ENCODE peak calls at places on chromosomes 1 and 21, in eight cellular contexts. F is heart left ventricle, B is ovary, Z is upper lobe of left lung, C is tibial nerve, X is prostate gland, D is right lobe of liver, E is sigmoid colon. Y is an unnamed sample.
A peak's percentile ranks its signal among the peaks of the same experiment; 100 is the strongest.

GRCh38 chr1:178388398-178389161 is 108.2 kb downstream of the CLEC20A start:
- DNase-seq in E (no peak), D (no peak), C (no peak), B (no peak), F (no peak), X (no peak), Z (no peak), Y (no peak)

GRCh38 chr1:9721606-9722377 is 70.3 kb downstream of the PIK3CD start:
- DNase-seq in F (no peak), E (no peak), Z (no peak), X (no peak), B (no peak), C (no peak), D (no peak), Y (no peak)

GRCh38 chr1:47755368-47755990 is 241.7 kb downstream of the TRABD2B start:
- DNase-seq in F (no peak), C (no peak), B (no peak), E (no peak), D (peak; percentile 57), Z (no peak), X (no peak), Y (no peak)

GRCh38 chr1:204041803-204042505 is 31.0 kb upstream of the SOX13 start:
- DNase-seq in E (peak; percentile 75), B (no peak), D (no peak), Z (no peak), C (no peak), F (no peak), X (no peak), Y (no peak)

GRCh38 chr1:204684551-204685235 is 845 bp downstream of the LRRN2 start:
- DNase-seq in F (peak; percentile 17), Z (no peak), E (peak; percentile 68), X (no peak), C (no peak), D (no peak), B (peak; percentile 44), Y (no peak)

GRCh38 chr1:27576846-27577245 is 27.1 kb downstream of the AHDC1 start:
- DNase-seq in X (no peak), D (no peak), B (peak; percentile 54), Z (no peak), C (no peak), F (no peak), E (no peak), Y (no peak)

GRCh38 chr1:185520188-185520935 is 203.3 kb upstream of the IVNS1ABP start:
- DNase-seq in X (no peak), D (no peak), E (no peak), B (no peak), C (no peak), Z (no peak), F (no peak), Y (no peak)

GRCh38 chr1:29282924-29283803 is 46.8 kb downstream of the PTPRU start:
- DNase-seq in E (peak; percentile 65), X (no peak), B (peak; percentile 35), D (no peak), C (peak; percentile 46), F (no peak), Z (no peak), Y (no peak)

GRCh38 chr21:20641251-20641650 is 357.0 kb upstream of the NCAM2 start:
- DNase-seq in B (no peak), Z (no peak), F (no peak), D (no peak), X (no peak), E (no peak), C (no peak), Y (no peak)

GRCh38 chr1:51664412-51665240 is 47.7 kb downstream of the OSBPL9 start:
- DNase-seq in B (no peak), Z (peak; percentile 38), D (no peak), C (no peak), X (no peak), E (no peak), F (no peak), Y (no peak)

GRCh38 chr1:33375316-33375715 is 54.4 kb upstream of the A3GALT2 start:
- DNase-seq in F (no peak), X (no peak), B (no peak), E (no peak), D (no peak), Z (no peak), C (no peak), Y (no peak)

GRCh38 chr1:86616871-86617270 is 70.0 kb downstream of the CLCA4 start:
- DNase-seq in Z (no peak), F (no peak), D (no peak), C (no peak), X (no peak), B (no peak), E (no peak), Y (no peak)

GRCh38 chr1:192476802-192477298 is 98.7 kb upstream of the RGS1 start:
- DNase-seq in D (no peak), X (no peak), Z (peak; percentile 33), F (peak; percentile 25), E (peak; percentile 78), B (no peak), C (no peak), Y (no peak)

GRCh38 chr1:10799726-10800125 is 3.3 kb upstream of the CASZ1 start:
- DNase-seq in X (no peak), F (no peak), B (no peak), E (no peak), Z (no peak), C (no peak), D (no peak), Y (no peak)

GRCh38 chr1:161106434-161106833 is 8.3 kb downstream of the KLHDC9 start:
- DNase-seq in B (no peak), Z (no peak), C (no peak), D (no peak), E (no peak), F (no peak), X (no peak), Y (no peak)

GRCh38 chr1:63886348-63886747 is 112.5 kb downstream of the ROR1 start:
- DNase-seq in X (no peak), E (no peak), B (no peak), F (no peak), C (no peak), Z (no peak), D (no peak), Y (no peak)

GRCh38 chr1:50129201-50129600 is 20.5 kb downstream of the ELAVL4 start:
- DNase-seq in E (no peak), X (no peak), B (no peak), F (no peak), D (no peak), Z (no peak), C (no peak), Y (no peak)

DNA sequence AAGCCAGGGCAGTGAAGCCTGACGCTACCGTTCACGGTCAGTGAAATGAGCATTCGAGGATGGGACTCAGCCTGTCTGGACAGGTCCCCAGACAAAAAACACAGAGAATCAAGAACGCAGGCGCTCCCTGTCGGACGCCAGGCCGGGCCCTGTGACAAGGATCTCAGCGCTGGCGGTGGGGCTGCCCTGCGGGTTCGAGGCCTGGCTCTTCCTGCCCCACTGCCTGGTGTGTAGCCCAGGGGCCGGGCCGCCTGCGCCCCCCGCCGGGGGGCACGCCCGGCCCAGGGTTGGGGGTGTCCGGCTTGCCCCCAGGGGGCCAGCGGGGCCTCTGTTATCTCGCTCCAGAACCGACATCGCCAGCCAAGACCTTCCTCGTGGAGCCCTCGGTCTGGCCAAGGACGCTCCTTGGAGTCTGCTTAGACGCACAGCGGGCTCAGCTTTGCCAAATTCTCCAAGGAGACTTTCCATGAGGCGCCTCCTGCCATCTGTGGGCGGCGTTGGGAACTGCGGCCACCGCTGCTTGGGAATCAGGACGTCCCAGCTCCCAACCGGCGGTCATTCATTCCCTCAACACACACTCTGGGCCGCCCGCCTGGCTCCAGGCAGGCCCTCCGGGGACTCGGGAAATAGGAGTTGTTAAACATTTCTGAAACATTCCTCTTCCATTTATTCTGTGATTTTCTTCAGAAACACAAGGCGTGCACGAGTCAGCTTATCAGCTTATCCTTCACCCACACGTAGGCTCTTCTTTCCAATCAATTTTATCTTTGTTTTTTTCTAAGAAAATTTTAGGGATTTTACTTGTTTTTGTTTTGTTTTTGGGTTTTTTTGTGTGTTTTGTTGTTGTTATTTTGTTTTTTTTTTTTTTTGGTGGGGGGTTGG is 11.3 kb upstream of the RIPK4 start:
- DNase-seq in D (peak; percentile 84), F (peak; percentile 76), Z (peak; percentile 85), X (peak; percentile 90), E (peak; percentile 94), B (peak; percentile 88), C (peak; percentile 81), Y (peak; percentile 93)
- H3K4me3 ChIP-seq in D (no peak overlapping the region), F (no peak overlapping the region), Z (no peak overlapping the region), X (no peak overlapping the region), E (no peak overlapping the region), B (no peak overlapping the region), C (no peak overlapping the region), Y (peak overlapping the region; percentile 21)

GRCh38 chr1:61079276-61079897 is 3.0 kb upstream of the NFIA start:
- DNase-seq in E (no peak), C (no peak), X (no peak), B (no peak), F (no peak), Z (no peak), D (no peak), Y (no peak)

GRCh38 chr1:61078611-61079010 is 3.8 kb upstream of the NFIA start:
- DNase-seq in F (no peak), D (no peak), X (no peak), Z (no peak), E (no peak), C (no peak), B (no peak), Y (no peak)

GRCh38 chr1:61080408-61081134 is 1.8 kb upstream of the NFIA start:
- DNase-seq in E (no peak), F (no peak), B (no peak), Z (no peak), D (no peak), X (no peak), C (no peak), Y (no peak)

GRCh38 chr1:61081135-61081636 is 1.2 kb upstream of the NFIA start:
- DNase-seq in E (no peak), B (no peak), D (no peak), Z (no peak), X (no peak), F (no peak), C (no peak), Y (no peak)

DNA sequence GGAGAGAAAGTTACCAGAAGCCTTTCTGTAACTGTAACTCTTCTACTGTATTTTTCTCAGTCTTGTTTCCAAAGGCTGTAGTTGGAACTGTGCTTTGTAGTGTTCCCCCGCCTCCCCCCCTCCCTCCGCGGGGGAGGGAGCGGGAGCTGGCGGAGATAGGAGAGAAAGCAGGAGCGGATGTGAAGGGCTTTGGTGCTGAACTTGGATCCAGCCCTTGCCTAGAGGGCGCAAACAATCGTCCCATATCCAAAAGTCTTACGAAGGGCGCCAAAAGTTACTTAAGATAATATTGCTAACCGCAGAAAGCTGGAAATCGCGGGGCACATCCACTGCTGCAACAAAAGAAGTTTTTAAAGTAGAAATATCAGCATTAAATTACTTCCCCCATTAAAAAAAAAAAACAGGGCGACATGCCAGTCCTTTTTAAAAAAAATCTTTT is 2.4 kb upstream of the NFIA start:
- DNase-seq in D (peak; percentile 84), Z (peak; percentile 80), E (peak; percentile 95), B (peak; percentile 88), C (peak; percentile 73), F (peak; percentile 89), X (peak; percentile 81), Y (peak; percentile 84)
- TF ChIP-seq POLR2A in D (no peak), Z (peak; percentile 12), E (no peak), B (no peak), C (no peak), F (no peak), X (no peak), Y (no peak)

GRCh38 chr1:45682942-45683341 is 3.4 kb downstream of the GPBP1L1 start:
- DNase-seq in X (no peak), F (no peak), C (no peak), B (no peak), D (no peak), Z (no peak), E (no peak), Y (no peak)
- H3K27ac ChIP-seq in X (no peak overlapping the region), F (no peak overlapping the region), C (no peak overlapping the region), B (no peak overlapping the region), D (no peak overlapping the region), Z (no peak overlapping the region), E (no peak overlapping the region), Y (peak overlapping the region; percentile 48)

GRCh38 chr1:171868217-171868616 is 26.9 kb downstream of the DNM3 start:
- DNase-seq in D (no peak), Z (peak; percentile 21), X (no peak), E (no peak), F (no peak), B (no peak), C (no peak), Y (no peak)
- H3K4me3 ChIP-seq in D (no peak overlapping the region), Z (no peak overlapping the region), X (no peak overlapping the region), E (no peak overlapping the region), F (no peak overlapping the region), B (no peak overlapping the region), C (no peak overlapping the region), Y (no peak overlapping the region)

Y was measured in breast epithelium.